ENCODE peak calls at places on chromosomes 6 and 20, in five cellular contexts. I is RPMI7951; U is hepatocyte; J is NCI-H460; Z is activated naive CD4-positive, alpha-beta T cell. N is an unnamed sample.

GRCh38 chr6:63245420-63245819 is 34.2 kb downstream of the FKBP1C start:
- DNase-seq in J (no peak), Z (no peak), I (no peak), U (no peak), N (no peak)

GRCh38 chr6:3751730-3752537 is 421 bp upstream of the PXDC1 start:
- DNase-seq in U (peak), Z (peak), I (peak), J (peak), N (peak)

GRCh38 chr6:13485923-13486557 is 1.4 kb downstream of the GFOD1 start:
- DNase-seq in J (no peak), Z (no peak), I (peak), U (peak), N (peak)

GRCh38 chr6:149961728-149962425 is 1.9 kb upstream of the ULBP1 start:
- DNase-seq in Z (no peak), I (peak), U (no peak), J (no peak), N (peak)

GRCh38 chr6:159788757-159789376 is 535 bp downstream of the TCP1 start:
- DNase-seq in U (peak), Z (no peak), I (peak), J (no peak), N (peak)

GRCh38 chr6:111971866-111972532 is 81.9 kb upstream of the CCN6 start:
- DNase-seq in J (no peak), U (no peak), I (peak), Z (no peak), N (no peak)

GRCh38 chr6:1116149-1116548 is 195.7 kb upstream of the FOXQ1 start:
- DNase-seq in I (no peak), J (no peak), U (no peak), Z (no peak), N (no peak)

GRCh38 chr20:45044084-45044573 is 56.8 kb downstream of the KCNS1 start:
- DNase-seq in Z (no peak), I (peak), J (peak), U (peak), N (peak)

GRCh38 chr20:13029687-13030510 is 21.1 kb downstream of the SPTLC3 start:
- DNase-seq in U (peak), Z (no peak), J (peak), I (peak), N (no peak)

GRCh38 chr6:32668226-32668747 is 1.8 kb upstream of the HLA-DQB1 start:
- DNase-seq in J (peak), Z (no peak), U (peak), I (no peak), N (peak)

GRCh38 chr6:19433101-19433500 is 404.1 kb upstream of the ID4 start:
- DNase-seq in U (no peak), J (no peak), I (no peak), Z (no peak), N (no peak)

GRCh38 chr6:20404641-20405032 is 3.0 kb downstream of the E2F3 start:
- DNase-seq in J (peak), U (peak), I (peak), Z (peak), N (peak)

GRCh38 chr6:85360794-85361642 is 88.9 kb upstream of the NT5E start:
- DNase-seq in I (peak), J (peak), U (peak), Z (no peak), N (no peak)

GRCh38 chr20:31849306-31849930 is 4.0 kb upstream of the FOXS1 start:
- DNase-seq in J (no peak), Z (no peak), U (no peak), I (no peak), N (no peak)

GRCh38 chr6:85865665-85866372 is 223.1 kb upstream of the SYNCRIP start:
- DNase-seq in U (peak), J (no peak), I (peak), Z (no peak), N (peak)

GRCh38 chr20:57482796-57483195 is 42.1 kb downstream of the CTCFL start:
- DNase-seq in Z (no peak), I (no peak), U (no peak), J (no peak), N (no peak)

GRCh38 chr6:156844089-156844488 is 66.9 kb downstream of the ARID1B start:
- DNase-seq in J (no peak), I (no peak), Z (no peak), U (no peak), N (no peak)

GRCh38 chr20:62088258-62089127 is 22.8 kb upstream of the TAF4 start:
- DNase-seq in J (peak), Z (no peak), U (peak), I (peak), N (no peak)

GRCh38 chr6:151379933-151380847 is 11.2 kb downstream of the ZBTB2 start:
- DNase-seq in I (peak), Z (no peak), J (no peak), U (no peak), N (no peak)

GRCh38 chr20:19605759-19606158 is 152.3 kb upstream of the RIN2 start:
- DNase-seq in J (no peak), I (no peak), Z (no peak), U (no peak), N (no peak)

GRCh38 chr6:149897015-149897697 is 757 bp downstream of the RAET1E start:
- DNase-seq in J (no peak), Z (no peak), U (no peak), I (peak), N (no peak)

GRCh38 chr20:8361008-8361652 is 229.1 kb downstream of the PLCB1 start:
- DNase-seq in U (no peak), I (peak), Z (no peak), J (no peak), N (no peak)

N was measured in left kidney.